ENCODE peak calls at places on chromosome 21, in four cellular contexts. Q is neural crest cell, V is A549, L is left ventricle myocardium inferior. I is an unnamed sample.

GRCh38 chr21:33169360-33169759 is 60.4 kb upstream of the IFNAR2 start:
- DNase-seq in L (no peak), Q (no peak), V (no peak), I (peak)

GRCh38 chr21:26845066-26845749 is at the start of gene ADAMTS1:
- DNase-seq in V (peak), L (peak), Q (peak), I (no peak)

GRCh38 chr21:29335720-29336119 is 37.0 kb downstream of the BACH1 start:
- DNase-seq in Q (no peak), L (no peak), V (no peak), I (no peak)

GRCh38 chr21:27429612-27430361 is 462.9 kb upstream of the ADAMTS5 start:
- DNase-seq in V (no peak), L (no peak), Q (no peak), I (no peak)

GRCh38 chr21:15134711-15135110 is 69.9 kb upstream of the NRIP1 start:
- DNase-seq in L (no peak), Q (no peak), V (no peak), I (no peak)

GRCh38 chr21:32994305-32994704 is 31.4 kb upstream of the OLIG2 start:
- DNase-seq in Q (no peak), V (no peak), L (no peak), I (no peak)

GRCh38 chr21:33541105-33541711 is 709 bp downstream of the GART start:
- DNase-seq in L (no peak), V (peak), Q (no peak), I (peak)

GRCh38 chr21:22791986-22792560 is 1793.9 kb downstream of the NCAM2 start:
- DNase-seq in L (no peak), V (peak), Q (peak), I (peak)

GRCh38 chr21:33110340-33110715 is 40.4 kb downstream of the OLIG1 start:
- DNase-seq in L (no peak), V (no peak), Q (no peak), I (no peak)

GRCh38 chr21:20443558-20444155 is 554.6 kb upstream of the NCAM2 start:
- DNase-seq in V (peak), Q (no peak), L (no peak), I (no peak)

GRCh38 chr21:14523234-14523633 is 22.9 kb downstream of the SAMSN1 start:
- DNase-seq in V (no peak), Q (no peak), L (no peak), I (peak)

GRCh38 chr21:22941779-22942178 is 1943.6 kb downstream of the NCAM2 start:
- DNase-seq in Q (no peak), L (no peak), V (no peak), I (no peak)

GRCh38 chr21:20330652-20331051 is 667.6 kb upstream of the NCAM2 start:
- DNase-seq in V (no peak), L (no peak), Q (no peak), I (no peak)

GRCh38 chr21:21801921-21802320 is 803.7 kb downstream of the NCAM2 start:
- DNase-seq in L (no peak), V (no peak), Q (no peak), I (no peak)

GRCh38 chr21:32585042-32585710 is at the start of gene TCP10L:
- DNase-seq in V (no peak), Q (no peak), L (no peak), I (no peak)

GRCh38 chr21:41555053-41555452 is 47.1 kb upstream of the TMPRSS2 start:
- DNase-seq in L (no peak), Q (no peak), V (no peak), I (no peak)

GRCh38 chr21:41557884-41558283 is 49.9 kb upstream of the TMPRSS2 start:
- DNase-seq in V (no peak), Q (no peak), L (no peak), I (no peak)

GRCh38 chr21:41547111-41547510 is 39.2 kb upstream of the TMPRSS2 start:
- DNase-seq in V (no peak), Q (no peak), L (no peak), I (no peak)

GRCh38 chr21:41548781-41549180 is 40.8 kb upstream of the TMPRSS2 start:
- DNase-seq in Q (no peak), L (no peak), V (no peak), I (no peak)

GRCh38 chr21:41552254-41552653 is 44.3 kb upstream of the TMPRSS2 start:
- DNase-seq in V (no peak), L (no peak), Q (no peak), I (no peak)
- TF ChIP-seq CTCF in V (no peak), L (no peak), Q (no peak), I (no peak)

GRCh38 chr21:17386498-17386897 is 126.3 kb upstream of the CXADR start:
- DNase-seq in Q (no peak), L (no peak), V (no peak), I (no peak)
- TF ChIP-seq CTCF in Q (no peak), L (no peak), V (no peak), I (no peak)

GRCh38 chr21:16318651-16319300 is 589.0 kb downstream of the USP25 start:
- DNase-seq in L (no peak), Q (no peak), V (no peak), I (no peak)

GRCh38 chr21:16322423-16322822 is 592.6 kb downstream of the USP25 start:
- DNase-seq in L (no peak), V (no peak), Q (no peak), I (no peak)

GRCh38 chr21:16324630-16325029 is 594.8 kb downstream of the USP25 start:
- DNase-seq in L (no peak), V (no peak), Q (no peak), I (no peak)

GRCh38 chr21:16320110-16320509 is 590.3 kb downstream of the USP25 start:
- DNase-seq in V (no peak), Q (no peak), L (no peak), I (no peak)

DNA sequence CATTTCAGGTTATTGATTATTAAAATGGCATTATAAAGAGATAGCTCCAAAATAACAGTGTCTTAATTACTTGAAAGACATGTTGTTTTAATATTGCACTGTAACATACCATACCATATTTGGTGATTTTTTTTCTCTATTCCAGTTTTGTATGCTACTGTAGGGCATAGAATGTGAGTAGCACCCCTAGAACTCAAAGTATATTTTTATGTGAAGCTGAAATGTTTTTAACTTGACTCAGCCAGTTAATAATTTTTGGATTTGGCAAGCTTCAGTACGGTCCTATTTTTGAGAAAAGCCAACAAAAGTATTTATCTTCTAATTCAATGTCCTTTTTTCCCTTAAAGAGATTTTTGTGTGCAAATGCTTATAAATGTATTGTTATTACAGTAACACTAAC is 593.8 kb downstream of the USP25 start:
- DNase-seq in V (no peak), Q (no peak), L (no peak), I (no peak)
- TF ChIP-seq CTCF in V (no peak), Q (no peak), L (no peak), I (no peak)

DNA sequence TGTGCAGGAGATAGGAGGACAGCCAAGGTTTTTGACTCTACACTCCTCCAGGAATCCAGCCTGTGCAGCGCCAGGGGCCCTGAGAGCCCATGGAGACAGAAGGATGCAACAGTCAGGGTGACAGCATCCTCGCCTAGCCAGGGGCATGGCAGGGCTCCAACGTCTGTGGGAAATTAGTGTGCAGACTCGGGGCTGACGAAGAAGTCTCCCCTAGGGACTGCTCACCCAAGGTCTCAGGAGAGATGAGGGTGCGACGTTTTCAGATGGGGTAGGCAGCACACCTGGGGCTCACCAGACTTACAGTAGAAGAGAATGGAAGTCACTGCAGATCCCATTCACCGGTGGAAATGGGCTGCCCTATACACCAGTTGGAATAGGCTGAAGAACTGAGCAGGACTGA is 241.7 kb downstream of the SETD4 start:
- DNase-seq in L (no peak), V (no peak), Q (no peak), I (no peak)
- TF ChIP-seq CTCF in L (no peak), V (no peak), Q (no peak), I (no peak)

GRCh38 chr21:31536138-31536537 is 123.4 kb upstream of the SOD1 start:
- DNase-seq in V (no peak), Q (no peak), L (no peak), I (no peak)

GRCh38 chr21:31543191-31543590 is 116.3 kb upstream of the SOD1 start:
- DNase-seq in V (no peak), L (no peak), Q (no peak), I (no peak)

GRCh38 chr21:31538821-31539220 is 120.7 kb upstream of the SOD1 start:
- DNase-seq in V (no peak), L (no peak), Q (no peak), I (no peak)

DNA sequence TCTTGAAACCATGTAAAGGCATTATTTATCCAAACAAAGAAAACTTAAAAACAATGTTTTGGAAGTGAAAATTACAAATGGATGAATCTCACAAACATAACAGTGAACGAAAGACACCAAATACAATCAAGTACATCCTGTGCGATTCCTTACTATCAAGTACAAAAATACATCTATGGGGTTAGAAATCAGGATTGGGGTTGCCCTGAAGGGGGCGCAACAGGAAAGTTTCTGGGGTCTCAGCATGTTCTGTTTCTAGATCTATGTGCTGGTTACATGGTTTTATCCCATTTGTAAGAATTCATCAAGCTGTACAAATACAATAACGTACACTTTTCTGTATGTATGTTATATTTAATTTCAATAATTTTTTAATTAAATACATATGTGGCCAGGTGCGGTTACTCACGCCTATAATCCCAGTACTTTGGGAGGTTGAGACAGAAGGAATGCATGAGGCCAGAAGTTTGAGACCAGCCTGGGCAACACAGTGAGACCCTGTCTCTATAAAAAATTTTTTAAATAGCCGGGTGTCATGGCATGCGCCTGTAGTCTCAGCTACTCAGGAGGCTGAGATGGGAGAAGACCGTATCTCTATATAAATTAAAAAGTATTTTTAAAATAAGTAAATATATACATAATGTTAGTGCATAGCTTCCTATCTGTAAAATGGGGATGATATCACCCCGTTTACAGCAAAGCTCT is 121.5 kb upstream of the SOD1 start:
- DNase-seq in L (no peak), Q (peak), V (no peak), I (no peak)
- TF ChIP-seq CTCF in L (no peak), Q (peak), V (no peak), I (no peak)

DNA sequence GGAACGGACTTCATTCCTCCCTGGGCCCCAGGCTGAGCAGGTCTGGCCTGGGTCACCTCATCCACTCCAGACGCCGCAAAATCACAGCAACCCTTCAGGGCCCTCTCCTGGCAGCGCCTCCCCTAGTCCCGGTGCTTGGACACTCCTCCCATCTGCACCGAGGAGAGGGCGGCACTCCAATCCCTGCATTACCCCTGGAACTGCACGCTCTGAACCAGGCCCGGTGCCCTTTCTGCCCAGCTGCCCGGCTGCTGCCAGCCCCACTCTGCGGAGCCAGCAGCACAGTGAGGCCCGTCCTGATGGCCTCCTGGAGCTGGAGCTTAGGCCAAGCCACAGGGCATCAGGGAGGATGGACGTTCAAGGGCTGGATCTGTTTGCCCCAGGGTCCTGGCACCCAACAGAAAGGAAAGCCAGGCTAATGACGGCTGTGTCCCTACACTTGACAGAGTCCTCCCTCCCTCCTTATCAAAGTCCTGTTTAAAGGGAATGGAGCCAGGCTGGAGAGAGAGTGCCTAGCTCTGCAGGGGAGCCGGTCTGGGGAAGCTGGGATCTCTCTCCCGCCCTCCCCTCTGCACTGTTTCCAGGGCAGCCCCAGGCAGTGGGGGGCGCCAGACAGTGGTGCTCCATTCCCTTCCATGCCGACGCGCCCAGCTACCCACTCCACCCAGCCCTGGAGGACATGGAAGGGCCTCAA is 12.7 kb downstream of the COL6A2 start:
- DNase-seq in Q (no peak), V (no peak), L (peak), I (no peak)
- TF ChIP-seq CTCF in Q (no peak), V (no peak), L (no peak), I (no peak)

DNA sequence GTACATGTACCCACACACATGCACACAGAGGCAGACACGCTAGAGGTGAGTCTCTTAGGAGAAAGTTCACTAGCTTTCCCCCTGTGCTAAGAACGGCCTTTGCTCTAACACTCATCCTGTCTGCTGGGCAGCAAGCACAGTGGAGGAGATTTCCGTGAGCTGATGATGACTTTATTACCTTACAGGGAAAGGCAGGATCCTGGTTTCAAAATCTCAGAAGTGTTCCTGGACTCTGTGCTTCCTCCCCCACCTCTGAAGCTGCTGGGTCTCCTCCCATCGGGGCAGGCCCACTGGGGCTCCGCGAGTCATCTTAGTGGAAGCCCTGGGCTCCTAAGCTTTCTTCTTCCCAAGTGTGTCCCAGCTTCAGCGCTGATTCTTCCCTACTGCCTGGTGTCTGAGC is 2.7 kb downstream of the FAM3B start:
- DNase-seq in L (no peak), V (no peak), Q (no peak), I (no peak)
- TF ChIP-seq CTCF in L (no peak), V (no peak), Q (no peak), I (no peak)

GRCh38 chr21:44265734-44266270 is 4.1 kb upstream of the DNMT3L start:
- DNase-seq in Q (no peak), V (no peak), L (no peak), I (no peak)

GRCh38 chr21:44271558-44271957 is 9.9 kb upstream of the DNMT3L start:
- DNase-seq in L (no peak), Q (no peak), V (no peak), I (no peak)

GRCh38 chr21:44263768-44264167 is 2.1 kb upstream of the DNMT3L start:
- DNase-seq in Q (no peak), V (no peak), L (no peak), I (no peak)

GRCh38 chr21:44263221-44263671 is 1.5 kb upstream of the DNMT3L start:
- DNase-seq in Q (peak), V (no peak), L (no peak), I (no peak)

DNA sequence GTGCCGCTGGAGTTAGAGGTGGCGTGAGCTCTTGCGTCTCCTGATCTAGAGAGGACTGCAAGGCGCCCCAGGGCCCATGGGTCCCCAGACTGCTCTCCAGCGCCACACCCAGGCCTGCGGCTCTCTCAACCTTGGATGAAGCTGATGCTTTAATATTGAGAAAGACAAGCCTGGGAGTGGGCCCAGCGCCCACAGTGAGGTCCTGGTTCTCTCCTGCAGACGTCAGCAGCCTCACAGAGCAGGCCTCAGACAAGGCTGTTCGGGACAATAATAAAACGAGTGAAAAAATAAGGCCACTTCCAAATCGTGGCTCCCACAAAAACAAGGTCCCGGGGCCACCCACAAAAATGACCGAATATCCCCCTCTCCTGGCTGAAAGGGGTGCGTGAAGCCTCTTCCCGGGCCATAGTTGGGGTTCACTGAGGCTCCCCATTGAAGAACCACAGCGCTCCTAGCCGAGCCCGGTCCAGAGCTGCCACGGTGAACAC is 6.0 kb upstream of the DNMT3L start:
- DNase-seq in V (no peak), Q (no peak), L (no peak), I (no peak)
- TF ChIP-seq CTCF in V (no peak), Q (no peak), L (peak), I (peak)